ENCODE peak calls at places on chromosomes 4 and X, in ten cellular contexts. One of them, this sample, is unnamed.

GRCh38 chr4:44235897-44236296 is 212.7 kb downstream of the KCTD8 start:
- DNase-seq in kidney: no peak
- DNase-seq in left ventricle myocardium inferior: no peak
- DNase-seq in effector memory CD8-positive, alpha-beta T cell: no peak
- DNase-seq in sigmoid colon: no peak
- DNase-seq in OCI-LY7: no peak
- DNase-seq in NCI-H1694: no peak
- DNase-seq in NCI-H446: no peak
- DNase-seq in pulmonary artery endothelial cell: no peak
- DNase-seq in stimulated activated CD8-positive, alpha-beta memory T cell treated with anti-CD3 and anti-CD28 coated beads, Interleukin-4, amount 100 ng/mL, for 24 hours: no peak
- DNase-seq in this sample: no peak

GRCh38 chr4:19178835-19179234 is 1072.9 kb upstream of the SLIT2 start:
- DNase-seq in kidney: no peak
- DNase-seq in left ventricle myocardium inferior: no peak
- DNase-seq in effector memory CD8-positive, alpha-beta T cell: no peak
- DNase-seq in sigmoid colon: no peak
- DNase-seq in OCI-LY7: no peak
- DNase-seq in NCI-H1694: no peak
- DNase-seq in NCI-H446: no peak
- DNase-seq in pulmonary artery endothelial cell: no peak
- DNase-seq in stimulated activated CD8-positive, alpha-beta memory T cell treated with anti-CD3 and anti-CD28 coated beads, Interleukin-4, amount 100 ng/mL, for 24 hours: no peak
- DNase-seq in this sample: no peak

GRCh38 chrX:109890910-109891502 is 111.9 kb upstream of the TMEM164 start:
- DNase-seq in kidney: no peak
- DNase-seq in left ventricle myocardium inferior: peak
- DNase-seq in effector memory CD8-positive, alpha-beta T cell: peak
- DNase-seq in sigmoid colon: peak
- DNase-seq in OCI-LY7: peak
- DNase-seq in NCI-H1694: peak
- DNase-seq in NCI-H446: no peak
- DNase-seq in pulmonary artery endothelial cell: peak
- DNase-seq in stimulated activated CD8-positive, alpha-beta memory T cell treated with anti-CD3 and anti-CD28 coated beads, Interleukin-4, amount 100 ng/mL, for 24 hours: peak
- DNase-seq in this sample: peak

GRCh38 chr4:749771-750666 is 44.4 kb downstream of the PCGF3 start:
- DNase-seq in kidney: peak
- DNase-seq in left ventricle myocardium inferior: no peak
- DNase-seq in effector memory CD8-positive, alpha-beta T cell: no peak
- DNase-seq in sigmoid colon: no peak
- DNase-seq in OCI-LY7: no peak
- DNase-seq in NCI-H1694: no peak
- DNase-seq in NCI-H446: no peak
- DNase-seq in pulmonary artery endothelial cell: no peak
- DNase-seq in stimulated activated CD8-positive, alpha-beta memory T cell treated with anti-CD3 and anti-CD28 coated beads, Interleukin-4, amount 100 ng/mL, for 24 hours: no peak
- DNase-seq in this sample: no peak

GRCh38 chr4:148029781-148030180 is 297.9 kb downstream of the ARHGAP10 start:
- DNase-seq in kidney: no peak
- DNase-seq in left ventricle myocardium inferior: no peak
- DNase-seq in effector memory CD8-positive, alpha-beta T cell: no peak
- DNase-seq in sigmoid colon: no peak
- DNase-seq in OCI-LY7: no peak
- DNase-seq in NCI-H1694: no peak
- DNase-seq in NCI-H446: no peak
- DNase-seq in pulmonary artery endothelial cell: no peak
- DNase-seq in stimulated activated CD8-positive, alpha-beta memory T cell treated with anti-CD3 and anti-CD28 coated beads, Interleukin-4, amount 100 ng/mL, for 24 hours: no peak
- DNase-seq in this sample: no peak

GRCh38 chr4:86791126-86791525 is 58.1 kb downstream of the SLC10A6 start:
- DNase-seq in kidney: no peak
- DNase-seq in left ventricle myocardium inferior: no peak
- DNase-seq in effector memory CD8-positive, alpha-beta T cell: no peak
- DNase-seq in sigmoid colon: no peak
- DNase-seq in OCI-LY7: peak
- DNase-seq in NCI-H1694: no peak
- DNase-seq in NCI-H446: no peak
- DNase-seq in pulmonary artery endothelial cell: no peak
- DNase-seq in stimulated activated CD8-positive, alpha-beta memory T cell treated with anti-CD3 and anti-CD28 coated beads, Interleukin-4, amount 100 ng/mL, for 24 hours: no peak
- DNase-seq in this sample: no peak

GRCh38 chr4:76670631-76671030 is 227.3 kb downstream of the SOWAHB start:
- DNase-seq in kidney: no peak
- DNase-seq in left ventricle myocardium inferior: no peak
- DNase-seq in effector memory CD8-positive, alpha-beta T cell: no peak
- DNase-seq in sigmoid colon: no peak
- DNase-seq in OCI-LY7: no peak
- DNase-seq in NCI-H1694: no peak
- DNase-seq in NCI-H446: no peak
- DNase-seq in pulmonary artery endothelial cell: no peak
- DNase-seq in stimulated activated CD8-positive, alpha-beta memory T cell treated with anti-CD3 and anti-CD28 coated beads, Interleukin-4, amount 100 ng/mL, for 24 hours: no peak
- DNase-seq in this sample: no peak

GRCh38 chrX:12702509-12703091 is 88.6 kb upstream of the PRPS2 start:
- DNase-seq in kidney: no peak
- DNase-seq in left ventricle myocardium inferior: no peak
- DNase-seq in effector memory CD8-positive, alpha-beta T cell: no peak
- DNase-seq in sigmoid colon: no peak
- DNase-seq in OCI-LY7: peak
- DNase-seq in NCI-H1694: peak
- DNase-seq in NCI-H446: no peak
- DNase-seq in pulmonary artery endothelial cell: no peak
- DNase-seq in stimulated activated CD8-positive, alpha-beta memory T cell treated with anti-CD3 and anti-CD28 coated beads, Interleukin-4, amount 100 ng/mL, for 24 hours: no peak
- DNase-seq in this sample: peak

GRCh38 chr4:8773124-8773931 is 98.3 kb downstream of the HMX1 start:
- DNase-seq in kidney: peak
- DNase-seq in left ventricle myocardium inferior: peak
- DNase-seq in effector memory CD8-positive, alpha-beta T cell: no peak
- DNase-seq in sigmoid colon: peak
- DNase-seq in OCI-LY7: no peak
- DNase-seq in NCI-H1694: no peak
- DNase-seq in NCI-H446: no peak
- DNase-seq in pulmonary artery endothelial cell: no peak
- DNase-seq in stimulated activated CD8-positive, alpha-beta memory T cell treated with anti-CD3 and anti-CD28 coated beads, Interleukin-4, amount 100 ng/mL, for 24 hours: no peak
- DNase-seq in this sample: peak

GRCh38 chr4:45063166-45063565 is 336.8 kb upstream of the GNPDA2 start:
- DNase-seq in kidney: no peak
- DNase-seq in left ventricle myocardium inferior: no peak
- DNase-seq in effector memory CD8-positive, alpha-beta T cell: no peak
- DNase-seq in sigmoid colon: no peak
- DNase-seq in OCI-LY7: no peak
- DNase-seq in NCI-H1694: peak
- DNase-seq in NCI-H446: peak
- DNase-seq in pulmonary artery endothelial cell: no peak
- DNase-seq in stimulated activated CD8-positive, alpha-beta memory T cell treated with anti-CD3 and anti-CD28 coated beads, Interleukin-4, amount 100 ng/mL, for 24 hours: no peak
- DNase-seq in this sample: no peak

GRCh38 chr4:89838005-89838404 is 1.0 kb upstream of the SNCA start:
- DNase-seq in kidney: no peak
- DNase-seq in left ventricle myocardium inferior: no peak
- DNase-seq in effector memory CD8-positive, alpha-beta T cell: no peak
- DNase-seq in sigmoid colon: no peak
- DNase-seq in OCI-LY7: no peak
- DNase-seq in NCI-H1694: peak
- DNase-seq in NCI-H446: peak
- DNase-seq in pulmonary artery endothelial cell: no peak
- DNase-seq in stimulated activated CD8-positive, alpha-beta memory T cell treated with anti-CD3 and anti-CD28 coated beads, Interleukin-4, amount 100 ng/mL, for 24 hours: no peak
- DNase-seq in this sample: no peak

GRCh38 chr4:20253799-20254409 is 2.2 kb downstream of the SLIT2 start:
- DNase-seq in kidney: peak
- DNase-seq in left ventricle myocardium inferior: peak
- DNase-seq in effector memory CD8-positive, alpha-beta T cell: no peak
- DNase-seq in sigmoid colon: peak
- DNase-seq in OCI-LY7: no peak
- DNase-seq in NCI-H1694: no peak
- DNase-seq in NCI-H446: no peak
- DNase-seq in pulmonary artery endothelial cell: no peak
- DNase-seq in stimulated activated CD8-positive, alpha-beta memory T cell treated with anti-CD3 and anti-CD28 coated beads, Interleukin-4, amount 100 ng/mL, for 24 hours: no peak
- DNase-seq in this sample: peak